ENCODE peak calls at places on chromosomes 5 and 9, in seven cellular contexts. One of them, this sample, is unnamed.

GRCh38 chr5:163498886-163499285 is 6.5 kb upstream of the MAT2B start:
- DNase-seq in bronchial epithelial cell: peak; percentile 57
- DNase-seq in GM12865: no peak
- DNase-seq in SK-N-SH: no peak
- DNase-seq in astrocyte: peak; percentile 78
- DNase-seq in esophagus squamous epithelium: no peak
- DNase-seq in fibroblast of pulmonary artery: peak; percentile 80
- DNase-seq in this sample: no peak

GRCh38 chr5:77322406-77322805 is 111.9 kb downstream of the PDE8B start:
- DNase-seq in bronchial epithelial cell: no peak
- DNase-seq in GM12865: no peak
- DNase-seq in SK-N-SH: no peak
- DNase-seq in astrocyte: no peak
- DNase-seq in esophagus squamous epithelium: no peak
- DNase-seq in fibroblast of pulmonary artery: no peak
- DNase-seq in this sample: no peak

GRCh38 chr9:136323420-136323819 is 3.9 kb upstream of the GPSM1 start:
- DNase-seq in bronchial epithelial cell: peak; percentile 56
- DNase-seq in GM12865: no peak
- DNase-seq in SK-N-SH: no peak
- DNase-seq in astrocyte: no peak
- DNase-seq in esophagus squamous epithelium: no peak
- DNase-seq in fibroblast of pulmonary artery: no peak
- DNase-seq in this sample: no peak

GRCh38 chr9:126974604-126975003 is 60.0 kb downstream of the RALGPS1 start:
- DNase-seq in bronchial epithelial cell: no peak
- DNase-seq in GM12865: no peak
- DNase-seq in SK-N-SH: no peak
- DNase-seq in astrocyte: no peak
- DNase-seq in esophagus squamous epithelium: no peak
- DNase-seq in fibroblast of pulmonary artery: no peak
- DNase-seq in this sample: no peak

GRCh38 chr5:1931590-1932138 is 48.9 kb upstream of the IRX4 start:
- DNase-seq in bronchial epithelial cell: no peak
- DNase-seq in GM12865: no peak
- DNase-seq in SK-N-SH: no peak
- DNase-seq in astrocyte: no peak
- DNase-seq in esophagus squamous epithelium: no peak
- DNase-seq in fibroblast of pulmonary artery: no peak
- DNase-seq in this sample: no peak

GRCh38 chr9:28050046-28050445 is 476.8 kb upstream of the C9orf72 start:
- DNase-seq in bronchial epithelial cell: no peak
- DNase-seq in GM12865: no peak
- DNase-seq in SK-N-SH: no peak
- DNase-seq in astrocyte: no peak
- DNase-seq in esophagus squamous epithelium: no peak
- DNase-seq in fibroblast of pulmonary artery: no peak
- DNase-seq in this sample: peak; percentile 16

GRCh38 chr9:86257406-86257805 is 2.1 kb downstream of the C9orf153 start:
- DNase-seq in bronchial epithelial cell: no peak
- DNase-seq in GM12865: no peak
- DNase-seq in SK-N-SH: no peak
- DNase-seq in astrocyte: no peak
- DNase-seq in esophagus squamous epithelium: no peak
- DNase-seq in fibroblast of pulmonary artery: no peak
- DNase-seq in this sample: no peak

GRCh38 chr5:35246928-35247644 is 16.8 kb upstream of the PRLR start:
- DNase-seq in bronchial epithelial cell: no peak
- DNase-seq in GM12865: no peak
- DNase-seq in SK-N-SH: no peak
- DNase-seq in astrocyte: no peak
- DNase-seq in esophagus squamous epithelium: no peak
- DNase-seq in fibroblast of pulmonary artery: peak; percentile 35
- DNase-seq in this sample: no peak

GRCh38 chr9:97284798-97285197 is 22.7 kb upstream of the CCDC180 start:
- DNase-seq in bronchial epithelial cell: no peak
- DNase-seq in GM12865: no peak
- DNase-seq in SK-N-SH: no peak
- DNase-seq in astrocyte: no peak
- DNase-seq in esophagus squamous epithelium: no peak
- DNase-seq in fibroblast of pulmonary artery: no peak
- DNase-seq in this sample: no peak

GRCh38 chr5:169970911-169971436 is 9.3 kb downstream of the INSYN2B start:
- DNase-seq in bronchial epithelial cell: peak; percentile 87
- DNase-seq in GM12865: no peak
- DNase-seq in SK-N-SH: peak; percentile 24
- DNase-seq in astrocyte: peak; percentile 83
- DNase-seq in esophagus squamous epithelium: no peak
- DNase-seq in fibroblast of pulmonary artery: peak; percentile 70
- DNase-seq in this sample: peak; percentile 42

GRCh38 chr5:180639743-180640300 is 9.6 kb downstream of the FLT4 start:
- DNase-seq in bronchial epithelial cell: no peak
- DNase-seq in GM12865: no peak
- DNase-seq in SK-N-SH: peak; percentile 17
- DNase-seq in astrocyte: no peak
- DNase-seq in esophagus squamous epithelium: no peak
- DNase-seq in fibroblast of pulmonary artery: no peak
- DNase-seq in this sample: no peak

GRCh38 chr5:96901384-96901783 is 25.1 kb downstream of the ERAP2 start:
- DNase-seq in bronchial epithelial cell: no peak
- DNase-seq in GM12865: peak; percentile 57
- DNase-seq in SK-N-SH: no peak
- DNase-seq in astrocyte: no peak
- DNase-seq in esophagus squamous epithelium: no peak
- DNase-seq in fibroblast of pulmonary artery: no peak
- DNase-seq in this sample: no peak

GRCh38 chr9:93905473-93906133 is 49.6 kb downstream of the BARX1 start:
- DNase-seq in bronchial epithelial cell: no peak
- DNase-seq in GM12865: no peak
- DNase-seq in SK-N-SH: no peak
- DNase-seq in astrocyte: no peak
- DNase-seq in esophagus squamous epithelium: no peak
- DNase-seq in fibroblast of pulmonary artery: no peak
- DNase-seq in this sample: no peak

GRCh38 chr9:130680836-130681768 is 12.5 kb upstream of the EXOSC2 start:
- DNase-seq in bronchial epithelial cell: peak; percentile 74
- DNase-seq in GM12865: peak; percentile 87
- DNase-seq in SK-N-SH: peak; percentile 91
- DNase-seq in astrocyte: peak; percentile 75
- DNase-seq in esophagus squamous epithelium: no peak
- DNase-seq in fibroblast of pulmonary artery: peak; percentile 84
- DNase-seq in this sample: peak; percentile 71

GRCh38 chr9:138067594-138068367 is 190.2 kb downstream of the CACNA1B start:
- DNase-seq in bronchial epithelial cell: no peak
- DNase-seq in GM12865: no peak
- DNase-seq in SK-N-SH: no peak
- DNase-seq in astrocyte: no peak
- DNase-seq in esophagus squamous epithelium: no peak
- DNase-seq in fibroblast of pulmonary artery: no peak
- DNase-seq in this sample: no peak

GRCh38 chr5:8060235-8061139 is 191.5 kb downstream of the MTRR start:
- DNase-seq in bronchial epithelial cell: no peak
- DNase-seq in GM12865: no peak
- DNase-seq in SK-N-SH: no peak
- DNase-seq in astrocyte: no peak
- DNase-seq in esophagus squamous epithelium: no peak
- DNase-seq in fibroblast of pulmonary artery: no peak
- DNase-seq in this sample: no peak

GRCh38 chr5:134813827-134814226 is 31.9 kb upstream of the C5orf24 start:
- DNase-seq in bronchial epithelial cell: no peak
- DNase-seq in GM12865: peak; percentile 28
- DNase-seq in SK-N-SH: no peak
- DNase-seq in astrocyte: no peak
- DNase-seq in esophagus squamous epithelium: no peak
- DNase-seq in fibroblast of pulmonary artery: no peak
- DNase-seq in this sample: no peak

GRCh38 chr5:137739737-137740136 is 3.8 kb upstream of the KLHL3 start:
- DNase-seq in bronchial epithelial cell: no peak
- DNase-seq in GM12865: no peak
- DNase-seq in SK-N-SH: no peak
- DNase-seq in astrocyte: no peak
- DNase-seq in esophagus squamous epithelium: no peak
- DNase-seq in fibroblast of pulmonary artery: no peak
- DNase-seq in this sample: no peak

GRCh38 chr9:133238272-133238850 is 29.3 kb upstream of the OBP2B start:
- DNase-seq in bronchial epithelial cell: peak; percentile 11
- DNase-seq in GM12865: peak; percentile 15
- DNase-seq in SK-N-SH: peak; percentile 40
- DNase-seq in astrocyte: no peak
- DNase-seq in esophagus squamous epithelium: no peak
- DNase-seq in fibroblast of pulmonary artery: peak; percentile 46
- DNase-seq in this sample: no peak

GRCh38 chr5:131242728-131243255 is 21.1 kb upstream of the CDC42SE2 start:
- DNase-seq in bronchial epithelial cell: peak; percentile 91
- DNase-seq in GM12865: no peak
- DNase-seq in SK-N-SH: no peak
- DNase-seq in astrocyte: peak; percentile 89
- DNase-seq in esophagus squamous epithelium: no peak
- DNase-seq in fibroblast of pulmonary artery: peak; percentile 70
- DNase-seq in this sample: peak; percentile 33

GRCh38 chr9:122168356-122168755 is 8.6 kb downstream of the MORN5 start:
- DNase-seq in bronchial epithelial cell: no peak
- DNase-seq in GM12865: no peak
- DNase-seq in SK-N-SH: no peak
- DNase-seq in astrocyte: no peak
- DNase-seq in esophagus squamous epithelium: no peak
- DNase-seq in fibroblast of pulmonary artery: no peak
- DNase-seq in this sample: no peak

GRCh38 chr5:64742411-64742810 is 26.1 kb downstream of the SREK1IP1 start:
- DNase-seq in bronchial epithelial cell: no peak
- DNase-seq in GM12865: no peak
- DNase-seq in SK-N-SH: no peak
- DNase-seq in astrocyte: no peak
- DNase-seq in esophagus squamous epithelium: no peak
- DNase-seq in fibroblast of pulmonary artery: no peak
- DNase-seq in this sample: no peak
- H3K4me3 ChIP-seq in bronchial epithelial cell: no peak overlapping the region
- H3K4me3 ChIP-seq in GM12865: no peak overlapping the region
- H3K4me3 ChIP-seq in SK-N-SH: no peak overlapping the region
- H3K4me3 ChIP-seq in astrocyte: no peak overlapping the region
- H3K4me3 ChIP-seq in esophagus squamous epithelium: no peak overlapping the region
- H3K4me3 ChIP-seq in fibroblast of pulmonary artery: no peak overlapping the region
- H3K4me3 ChIP-seq in this sample: no peak overlapping the region

DNA sequence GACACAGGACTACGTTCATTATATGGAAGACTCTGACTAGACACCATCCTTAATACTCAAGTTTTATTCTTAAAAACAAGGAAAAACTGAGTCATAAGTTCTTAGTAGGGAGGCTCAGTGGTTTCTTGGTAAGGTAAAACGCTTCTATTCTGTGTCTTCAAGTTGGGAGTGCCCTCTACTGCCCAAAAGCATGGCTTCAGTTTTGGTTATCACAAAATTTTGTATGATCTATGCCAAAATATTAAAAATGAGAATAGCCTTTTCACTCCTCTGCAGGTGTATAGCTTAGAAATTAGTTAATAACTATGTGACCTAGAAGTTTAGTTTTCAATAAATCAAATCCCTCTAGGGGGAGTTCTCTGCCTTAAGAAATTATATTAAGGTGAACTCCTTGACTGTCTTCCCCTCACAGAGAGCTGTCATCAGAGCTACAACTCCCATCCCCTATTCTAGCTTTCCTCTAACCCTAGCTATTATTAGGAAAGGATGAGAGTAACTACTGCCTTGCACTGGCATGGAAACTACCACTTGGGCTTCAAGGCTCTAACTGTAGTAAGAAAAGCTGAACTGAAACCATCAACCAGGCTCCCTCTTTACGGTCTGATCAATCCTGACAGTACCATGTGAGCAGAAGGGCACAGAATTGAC is 189.7 kb downstream of the GNAQ start:
- DNase-seq in bronchial epithelial cell: peak; percentile 17
- DNase-seq in GM12865: peak; percentile 55
- DNase-seq in SK-N-SH: no peak
- DNase-seq in astrocyte: no peak
- DNase-seq in esophagus squamous epithelium: no peak
- DNase-seq in fibroblast of pulmonary artery: no peak
- DNase-seq in this sample: no peak
- TF ChIP-seq CTCF in bronchial epithelial cell: peak; percentile 18
- TF ChIP-seq CTCF in GM12865: peak; percentile 11
- TF ChIP-seq CTCF in SK-N-SH: peak; percentile 60
- TF ChIP-seq CTCF in astrocyte: peak; percentile 24
- TF ChIP-seq CTCF in esophagus squamous epithelium: no peak
- TF ChIP-seq CTCF in fibroblast of pulmonary artery: peak; percentile 42
- TF ChIP-seq CTCF in this sample: no peak

GRCh38 chr5:74851684-74852353 is 14.4 kb downstream of the FAM169A start:
- DNase-seq in bronchial epithelial cell: peak; percentile 50
- DNase-seq in GM12865: no peak
- DNase-seq in SK-N-SH: no peak
- DNase-seq in astrocyte: peak; percentile 63
- DNase-seq in esophagus squamous epithelium: no peak
- DNase-seq in fibroblast of pulmonary artery: peak; percentile 64
- DNase-seq in this sample: peak; percentile 10
- H3K4me3 ChIP-seq in bronchial epithelial cell: no peak overlapping the region
- H3K4me3 ChIP-seq in GM12865: no peak overlapping the region
- H3K4me3 ChIP-seq in SK-N-SH: no peak overlapping the region
- H3K4me3 ChIP-seq in astrocyte: peak overlapping the region; percentile 20
- H3K4me3 ChIP-seq in esophagus squamous epithelium: peak overlapping the region; percentile 11
- H3K4me3 ChIP-seq in fibroblast of pulmonary artery: no peak overlapping the region
- H3K4me3 ChIP-seq in this sample: no peak overlapping the region

GRCh38 chr5:173514666-173515065 is 101.8 kb downstream of the BOD1 start:
- DNase-seq in bronchial epithelial cell: no peak
- DNase-seq in GM12865: no peak
- DNase-seq in SK-N-SH: no peak
- DNase-seq in astrocyte: no peak
- DNase-seq in esophagus squamous epithelium: no peak
- DNase-seq in fibroblast of pulmonary artery: no peak
- DNase-seq in this sample: no peak

GRCh38 chr5:173515526-173515925 is 100.9 kb downstream of the BOD1 start:
- DNase-seq in bronchial epithelial cell: peak; percentile 20
- DNase-seq in GM12865: no peak
- DNase-seq in SK-N-SH: no peak
- DNase-seq in astrocyte: peak; percentile 19
- DNase-seq in esophagus squamous epithelium: no peak
- DNase-seq in fibroblast of pulmonary artery: peak; percentile 69
- DNase-seq in this sample: peak; percentile 72

GRCh38 chr5:173517648-173518047 is 98.8 kb downstream of the BOD1 start:
- DNase-seq in bronchial epithelial cell: no peak
- DNase-seq in GM12865: no peak
- DNase-seq in SK-N-SH: no peak
- DNase-seq in astrocyte: no peak
- DNase-seq in esophagus squamous epithelium: no peak
- DNase-seq in fibroblast of pulmonary artery: no peak
- DNase-seq in this sample: no peak

GRCh38 chr5:173512637-173513435 is 103.6 kb downstream of the BOD1 start:
- DNase-seq in bronchial epithelial cell: no peak
- DNase-seq in GM12865: peak; percentile 62
- DNase-seq in SK-N-SH: no peak
- DNase-seq in astrocyte: no peak
- DNase-seq in esophagus squamous epithelium: no peak
- DNase-seq in fibroblast of pulmonary artery: no peak
- DNase-seq in this sample: no peak

DNA sequence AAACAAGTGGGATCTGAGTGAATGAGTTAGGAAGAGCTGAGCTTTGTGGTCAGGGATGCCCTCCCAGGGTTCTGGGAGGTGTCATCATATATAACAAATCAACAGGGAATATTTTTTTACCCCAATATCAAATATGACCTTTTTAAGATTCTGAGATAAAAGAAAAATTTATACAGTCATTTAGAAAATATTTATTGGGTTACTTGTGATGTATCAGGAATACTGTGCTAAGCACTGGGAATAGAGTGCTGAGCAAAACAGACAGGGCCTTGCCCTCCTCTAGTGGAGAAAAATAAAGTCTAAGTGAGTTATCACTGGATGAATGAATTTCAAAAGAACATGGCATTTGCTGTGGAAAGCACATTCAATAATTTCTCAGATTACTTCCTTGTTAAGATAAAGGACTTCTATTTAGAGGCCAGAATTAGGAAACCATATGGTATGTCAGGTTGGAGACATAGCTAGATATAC is 102.9 kb downstream of the BOD1 start:
- DNase-seq in bronchial epithelial cell: no peak
- DNase-seq in GM12865: no peak
- DNase-seq in SK-N-SH: no peak
- DNase-seq in astrocyte: peak; percentile 43
- DNase-seq in esophagus squamous epithelium: no peak
- DNase-seq in fibroblast of pulmonary artery: no peak
- DNase-seq in this sample: no peak
- TF ChIP-seq CTCF in bronchial epithelial cell: no peak
- TF ChIP-seq CTCF in GM12865: no peak
- TF ChIP-seq CTCF in SK-N-SH: peak; percentile 19
- TF ChIP-seq CTCF in astrocyte: no peak
- TF ChIP-seq CTCF in esophagus squamous epithelium: no peak
- TF ChIP-seq CTCF in fibroblast of pulmonary artery: no peak
- TF ChIP-seq CTCF in this sample: no peak